ENCODE peak calls at places on chromosomes 3 and 15, in eight cellular contexts. One of them, this sample, is unnamed. For H3K9me3, the result is how much of the 10 kb centered on the place peaks cover.

GRCh38 chr3:62208385-62208784 is 165.0 kb downstream of the FEZF2 start:
- DNase-seq in H9: no peak
- DNase-seq in RWPE2: no peak
- DNase-seq in PC-9: no peak
- DNase-seq in right cardiac atrium: no peak
- DNase-seq in HCT116: no peak
- DNase-seq in body of pancreas: no peak
- DNase-seq in trophoblast cell: no peak
- DNase-seq in this sample: no peak

GRCh38 chr3:64267774-64268604 is 42.7 kb upstream of the PRICKLE2 start:
- DNase-seq in H9: peak
- DNase-seq in RWPE2: no peak
- DNase-seq in PC-9: peak
- DNase-seq in right cardiac atrium: peak
- DNase-seq in HCT116: no peak
- DNase-seq in body of pancreas: peak
- DNase-seq in trophoblast cell: no peak
- DNase-seq in this sample: no peak

GRCh38 chr3:192887701-192888100 is 30.0 kb downstream of the MB21D2 start:
- DNase-seq in H9: peak
- DNase-seq in RWPE2: no peak
- DNase-seq in PC-9: peak
- DNase-seq in right cardiac atrium: no peak
- DNase-seq in HCT116: no peak
- DNase-seq in body of pancreas: no peak
- DNase-seq in trophoblast cell: no peak
- DNase-seq in this sample: peak

GRCh38 chr3:67524046-67524445 is 130.4 kb downstream of the SUCLG2 start:
- DNase-seq in H9: no peak
- DNase-seq in RWPE2: no peak
- DNase-seq in PC-9: no peak
- DNase-seq in right cardiac atrium: no peak
- DNase-seq in HCT116: no peak
- DNase-seq in body of pancreas: no peak
- DNase-seq in trophoblast cell: peak
- DNase-seq in this sample: no peak

GRCh38 chr3:128618398-128618726 is 32.3 kb downstream of the RPN1 start:
- DNase-seq in H9: no peak
- DNase-seq in RWPE2: no peak
- DNase-seq in PC-9: no peak
- DNase-seq in right cardiac atrium: no peak
- DNase-seq in HCT116: no peak
- DNase-seq in body of pancreas: no peak
- DNase-seq in trophoblast cell: no peak
- DNase-seq in this sample: no peak

GRCh38 chr3:107987036-107987557 is 103.7 kb downstream of the CD47 start:
- DNase-seq in H9: no peak
- DNase-seq in RWPE2: peak
- DNase-seq in PC-9: peak
- DNase-seq in right cardiac atrium: peak
- DNase-seq in HCT116: peak
- DNase-seq in body of pancreas: peak
- DNase-seq in trophoblast cell: peak
- DNase-seq in this sample: peak

GRCh38 chr15:27673766-27674445 is 425.2 kb downstream of the OCA2 start:
- DNase-seq in H9: no peak
- DNase-seq in RWPE2: no peak
- DNase-seq in PC-9: no peak
- DNase-seq in right cardiac atrium: no peak
- DNase-seq in HCT116: no peak
- DNase-seq in body of pancreas: no peak
- DNase-seq in trophoblast cell: no peak
- DNase-seq in this sample: no peak

GRCh38 chr3:15728766-15729165 is 69.0 kb downstream of the ANKRD28 start:
- DNase-seq in H9: no peak
- DNase-seq in RWPE2: no peak
- DNase-seq in PC-9: no peak
- DNase-seq in right cardiac atrium: no peak
- DNase-seq in HCT116: no peak
- DNase-seq in body of pancreas: no peak
- DNase-seq in trophoblast cell: no peak
- DNase-seq in this sample: no peak

GRCh38 chr3:46096781-46097180 is 69.5 kb upstream of the XCR1 start:
- DNase-seq in H9: no peak
- DNase-seq in RWPE2: no peak
- DNase-seq in PC-9: no peak
- DNase-seq in right cardiac atrium: no peak
- DNase-seq in HCT116: no peak
- DNase-seq in body of pancreas: no peak
- DNase-seq in trophoblast cell: peak
- DNase-seq in this sample: no peak

GRCh38 chr15:51726302-51727073 is 11.0 kb downstream of the LYSMD2 start:
- DNase-seq in H9: peak
- DNase-seq in RWPE2: peak
- DNase-seq in PC-9: peak
- DNase-seq in right cardiac atrium: peak
- DNase-seq in HCT116: peak
- DNase-seq in body of pancreas: peak
- DNase-seq in trophoblast cell: peak
- DNase-seq in this sample: peak

GRCh38 chr3:150251654-150252053 is 156.4 kb upstream of the TSC22D2 start:
- DNase-seq in H9: no peak
- DNase-seq in RWPE2: no peak
- DNase-seq in PC-9: no peak
- DNase-seq in right cardiac atrium: no peak
- DNase-seq in HCT116: no peak
- DNase-seq in body of pancreas: no peak
- DNase-seq in trophoblast cell: no peak
- DNase-seq in this sample: no peak

GRCh38 chr15:68749365-68750141 is 71.1 kb downstream of the ANP32A start:
- DNase-seq in H9: no peak
- DNase-seq in RWPE2: no peak
- DNase-seq in PC-9: no peak
- DNase-seq in right cardiac atrium: no peak
- DNase-seq in HCT116: no peak
- DNase-seq in body of pancreas: no peak
- DNase-seq in trophoblast cell: no peak
- DNase-seq in this sample: no peak

GRCh38 chr3:47440131-47440530 is 35.6 kb downstream of the SCAP start:
- DNase-seq in H9: no peak
- DNase-seq in RWPE2: no peak
- DNase-seq in PC-9: no peak
- DNase-seq in right cardiac atrium: no peak
- DNase-seq in HCT116: no peak
- DNase-seq in body of pancreas: no peak
- DNase-seq in trophoblast cell: no peak
- DNase-seq in this sample: no peak

GRCh38 chr3:105907790-105908189 is 39.0 kb upstream of the CBLB start:
- DNase-seq in H9: no peak
- DNase-seq in RWPE2: no peak
- DNase-seq in PC-9: no peak
- DNase-seq in right cardiac atrium: no peak
- DNase-seq in HCT116: no peak
- DNase-seq in body of pancreas: peak
- DNase-seq in trophoblast cell: peak
- DNase-seq in this sample: no peak

GRCh38 chr3:130834476-130834875 is 59.4 kb upstream of the ATP2C1 start:
- DNase-seq in H9: no peak
- DNase-seq in RWPE2: no peak
- DNase-seq in PC-9: peak
- DNase-seq in right cardiac atrium: no peak
- DNase-seq in HCT116: no peak
- DNase-seq in body of pancreas: no peak
- DNase-seq in trophoblast cell: no peak
- DNase-seq in this sample: no peak

GRCh38 chr15:99264125-99264524 is 12.8 kb downstream of the LRRC28 start:
- DNase-seq in H9: no peak
- DNase-seq in RWPE2: no peak
- DNase-seq in PC-9: no peak
- DNase-seq in right cardiac atrium: no peak
- DNase-seq in HCT116: no peak
- DNase-seq in body of pancreas: no peak
- DNase-seq in trophoblast cell: no peak
- DNase-seq in this sample: no peak

GRCh38 chr3:27289769-27290413 is 79.3 kb downstream of the NEK10 start:
- DNase-seq in H9: no peak
- DNase-seq in RWPE2: no peak
- DNase-seq in PC-9: no peak
- DNase-seq in right cardiac atrium: no peak
- DNase-seq in HCT116: no peak
- DNase-seq in body of pancreas: no peak
- DNase-seq in trophoblast cell: peak
- DNase-seq in this sample: peak

GRCh38 chr3:137768361-137769320 is 4.5 kb downstream of the SOX14 start:
- DNase-seq in H9: peak
- DNase-seq in RWPE2: no peak
- DNase-seq in PC-9: no peak
- DNase-seq in right cardiac atrium: no peak
- DNase-seq in HCT116: no peak
- DNase-seq in body of pancreas: no peak
- DNase-seq in trophoblast cell: peak
- DNase-seq in this sample: no peak

DNA sequence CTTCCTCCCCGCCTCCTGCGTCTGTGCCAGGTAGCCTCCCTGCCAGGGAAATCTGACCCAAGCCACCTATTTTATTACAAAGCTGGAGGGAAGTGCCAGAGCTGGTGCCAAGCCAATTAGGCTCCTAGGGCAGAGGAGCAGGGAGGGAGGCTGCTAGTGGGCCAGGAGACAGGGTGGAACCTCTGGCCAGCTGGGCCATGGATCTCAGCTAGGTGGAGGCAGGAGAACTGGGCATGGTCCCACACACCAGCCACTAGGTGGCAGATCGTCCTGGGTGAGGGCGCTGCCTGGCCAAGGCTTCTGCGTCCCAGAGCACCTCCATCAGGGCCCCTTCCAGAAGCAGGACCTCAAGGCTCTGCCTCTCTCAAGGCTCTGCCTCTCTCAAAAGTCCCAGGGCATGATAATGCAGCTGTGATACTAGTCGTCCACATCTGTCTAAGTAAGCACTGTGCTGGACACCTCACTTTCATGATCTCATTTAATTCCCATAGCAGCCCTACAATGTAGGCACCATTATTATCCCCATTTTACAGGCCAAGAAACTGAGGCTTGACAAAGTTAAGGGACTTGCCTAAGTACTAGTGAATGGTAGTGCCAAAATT is 4.5 kb upstream of the RFT1 start:
- DNase-seq in H9: peak
- DNase-seq in RWPE2: no peak
- DNase-seq in PC-9: peak
- DNase-seq in right cardiac atrium: peak
- DNase-seq in HCT116: peak
- DNase-seq in body of pancreas: peak
- DNase-seq in trophoblast cell: peak
- DNase-seq in this sample: peak
- H3K27ac ChIP-seq in H9: no peak
- H3K27ac ChIP-seq in RWPE2: no peak
- H3K27ac ChIP-seq in PC-9: no peak
- H3K27ac ChIP-seq in right cardiac atrium: no peak
- H3K27ac ChIP-seq in HCT116: no peak
- H3K27ac ChIP-seq in body of pancreas: no peak
- H3K27ac ChIP-seq in trophoblast cell: no peak
- H3K27ac ChIP-seq in this sample: no peak

DNA sequence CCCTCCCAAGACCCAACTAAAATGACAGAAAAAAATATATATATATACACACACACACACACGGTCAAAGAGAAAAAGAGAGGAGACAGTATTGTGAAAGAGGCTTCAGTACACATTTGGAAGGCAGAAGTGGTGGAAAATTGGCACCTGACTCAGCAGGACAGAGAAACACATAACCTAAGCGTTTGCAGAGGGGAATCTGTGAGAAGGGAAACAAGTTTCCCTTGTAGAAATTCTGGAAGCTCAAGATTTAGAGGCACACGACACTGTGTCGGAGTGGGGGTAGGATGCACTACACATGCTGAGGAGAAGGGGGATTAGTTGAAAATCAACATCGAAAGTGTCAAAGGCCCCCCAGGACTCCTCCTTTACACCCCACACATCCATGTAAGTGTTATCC is 53.1 kb downstream of the PAK2 start:
- DNase-seq in H9: no peak
- DNase-seq in RWPE2: no peak
- DNase-seq in PC-9: peak
- DNase-seq in right cardiac atrium: no peak
- DNase-seq in HCT116: no peak
- DNase-seq in body of pancreas: peak
- DNase-seq in trophoblast cell: peak
- DNase-seq in this sample: no peak
- H3K9me3 ChIP-seq in H9: under half
- H3K9me3 ChIP-seq in RWPE2: under half
- H3K9me3 ChIP-seq in PC-9: under half
- H3K9me3 ChIP-seq in right cardiac atrium: under half
- H3K9me3 ChIP-seq in HCT116: under half
- H3K9me3 ChIP-seq in body of pancreas: under half
- H3K9me3 ChIP-seq in trophoblast cell: under half
- H3K9me3 ChIP-seq in this sample: under half

GRCh38 chr3:72593881-72594397 is 254.3 kb downstream of the SHQ1 start:
- DNase-seq in H9: no peak
- DNase-seq in RWPE2: no peak
- DNase-seq in PC-9: no peak
- DNase-seq in right cardiac atrium: no peak
- DNase-seq in HCT116: no peak
- DNase-seq in body of pancreas: no peak
- DNase-seq in trophoblast cell: no peak
- DNase-seq in this sample: no peak
- H3K27ac ChIP-seq in H9: no peak
- H3K27ac ChIP-seq in RWPE2: no peak
- H3K27ac ChIP-seq in PC-9: no peak
- H3K27ac ChIP-seq in right cardiac atrium: no peak
- H3K27ac ChIP-seq in HCT116: no peak
- H3K27ac ChIP-seq in body of pancreas: no peak
- H3K27ac ChIP-seq in trophoblast cell: no peak
- H3K27ac ChIP-seq in this sample: no peak

GRCh38 chr15:82168296-82168695 is 94.2 kb downstream of the EFL1 start:
- DNase-seq in H9: no peak
- DNase-seq in RWPE2: no peak
- DNase-seq in PC-9: no peak
- DNase-seq in right cardiac atrium: no peak
- DNase-seq in HCT116: no peak
- DNase-seq in body of pancreas: no peak
- DNase-seq in trophoblast cell: no peak
- DNase-seq in this sample: no peak

GRCh38 chr15:82173108-82173507 is 89.4 kb downstream of the EFL1 start:
- DNase-seq in H9: no peak
- DNase-seq in RWPE2: no peak
- DNase-seq in PC-9: no peak
- DNase-seq in right cardiac atrium: no peak
- DNase-seq in HCT116: no peak
- DNase-seq in body of pancreas: no peak
- DNase-seq in trophoblast cell: no peak
- DNase-seq in this sample: no peak

GRCh38 chr15:82165948-82166376 is 96.6 kb downstream of the EFL1 start:
- DNase-seq in H9: no peak
- DNase-seq in RWPE2: no peak
- DNase-seq in PC-9: no peak
- DNase-seq in right cardiac atrium: no peak
- DNase-seq in HCT116: no peak
- DNase-seq in body of pancreas: no peak
- DNase-seq in trophoblast cell: peak
- DNase-seq in this sample: no peak

GRCh38 chr15:82172506-82172905 is 90.0 kb downstream of the EFL1 start:
- DNase-seq in H9: no peak
- DNase-seq in RWPE2: no peak
- DNase-seq in PC-9: no peak
- DNase-seq in right cardiac atrium: no peak
- DNase-seq in HCT116: peak
- DNase-seq in body of pancreas: no peak
- DNase-seq in trophoblast cell: peak
- DNase-seq in this sample: no peak

GRCh38 chr15:82168757-82169156 is 93.8 kb downstream of the EFL1 start:
- DNase-seq in H9: no peak
- DNase-seq in RWPE2: no peak
- DNase-seq in PC-9: no peak
- DNase-seq in right cardiac atrium: no peak
- DNase-seq in HCT116: no peak
- DNase-seq in body of pancreas: no peak
- DNase-seq in trophoblast cell: no peak
- DNase-seq in this sample: no peak
- H3K9me3 ChIP-seq in H9: under half
- H3K9me3 ChIP-seq in RWPE2: under half
- H3K9me3 ChIP-seq in PC-9: under half
- H3K9me3 ChIP-seq in right cardiac atrium: under half
- H3K9me3 ChIP-seq in HCT116: under half
- H3K9me3 ChIP-seq in body of pancreas: under half
- H3K9me3 ChIP-seq in trophoblast cell: under half
- H3K9me3 ChIP-seq in this sample: under half

This sample was measured in small intestine.